ENCODE peak calls at places on chromosome 11, in four cellular contexts. J is stomach, P is suprapubic skin, Z is H1. H is an unnamed sample.

GRCh38 chr11:135075740-135076139 is 663.7 kb upstream of the B3GAT1 start:
- DNase-seq in P (peak), J (peak), Z (peak), H (peak)

GRCh38 chr11:120571476-120571875 is 59.9 kb downstream of the GRIK4 start:
- DNase-seq in J (no peak), P (peak), Z (no peak), H (no peak)

GRCh38 chr11:118572914-118573550 is 823 bp downstream of the ARCN1 start:
- DNase-seq in J (no peak), Z (no peak), P (no peak), H (no peak)

GRCh38 chr11:13440100-13440855 is 22.7 kb downstream of the BTBD10 start:
- DNase-seq in P (no peak), J (no peak), Z (no peak), H (peak)

GRCh38 chr11:70828498-70829159 is 423.7 kb downstream of the SHANK2 start:
- DNase-seq in J (no peak), P (no peak), Z (no peak), H (peak)

GRCh38 chr11:134331565-134332188 is at the start of gene GLB1L2:
- DNase-seq in Z (no peak), P (peak), J (peak), H (peak)

GRCh38 chr11:16252373-16252772 is 104.0 kb downstream of the SOX6 start:
- DNase-seq in P (no peak), J (no peak), Z (no peak), H (no peak)

GRCh38 chr11:58629857-58630256 is 7.4 kb downstream of the CNTF start:
- DNase-seq in Z (no peak), P (no peak), J (no peak), H (peak)

GRCh38 chr11:64340671-64341335 is 799 bp downstream of the CCDC88B start:
- DNase-seq in P (no peak), Z (no peak), J (peak), H (peak)

GRCh38 chr11:63866211-63866610 is 27.3 kb downstream of the MARK2 start:
- DNase-seq in P (peak), J (peak), Z (no peak), H (peak)

GRCh38 chr11:92894197-92894596 is 75.3 kb upstream of the MTNR1B start:
- DNase-seq in P (no peak), J (no peak), Z (no peak), H (no peak)

GRCh38 chr11:72793081-72793451 is 781 bp downstream of the STARD10 start:
- DNase-seq in J (no peak), P (no peak), Z (no peak), H (no peak)

GRCh38 chr11:67273260-67273990 is 7.2 kb downstream of the GRK2 start:
- DNase-seq in J (peak), Z (no peak), P (peak), H (peak)

GRCh38 chr11:69444381-69445130 is 36.9 kb upstream of the LINC01488 start:
- DNase-seq in Z (no peak), J (no peak), P (no peak), H (peak)

GRCh38 chr11:106553304-106553703 is 465.0 kb downstream of the GUCY1A2 start:
- DNase-seq in Z (no peak), J (no peak), P (peak), H (no peak)

GRCh38 chr11:83480251-83480650 is 194.1 kb upstream of the CCDC90B start:
- DNase-seq in Z (no peak), J (no peak), P (no peak), H (no peak)

GRCh38 chr11:7473702-7474101 is 11.6 kb upstream of the OLFML1 start:
- DNase-seq in P (no peak), J (no peak), Z (no peak), H (no peak)

GRCh38 chr11:6258571-6258998 is 1.1 kb upstream of the CCKBR start:
- DNase-seq in Z (no peak), J (peak), P (no peak), H (no peak)

GRCh38 chr11:72226701-72227100 is 2.1 kb downstream of the INPPL1 start:
- DNase-seq in Z (no peak), J (peak), P (peak), H (no peak)

GRCh38 chr11:118142809-118143208 is 9.8 kb downstream of the SCN4B start:
- DNase-seq in J (no peak), P (peak), Z (no peak), H (peak)

GRCh38 chr11:45156201-45156600 is 9.8 kb downstream of the PRDM11 start:
- DNase-seq in Z (no peak), J (no peak), P (no peak), H (no peak)

GRCh38 chr11:123443851-123444623 is 14.0 kb downstream of the GRAMD1B start:
- DNase-seq in P (no peak), Z (no peak), J (no peak), H (no peak)

GRCh38 chr11:134691474-134691873 is 279.4 kb upstream of the B3GAT1 start:
- DNase-seq in Z (no peak), P (no peak), J (no peak), H (no peak)

GRCh38 chr11:67006029-67006884 is 16.7 kb upstream of the SYT12 start:
- DNase-seq in J (no peak), Z (no peak), P (no peak), H (no peak)

GRCh38 chr11:96341237-96342130 is 1.5 kb downstream of the MAML2 start:
- DNase-seq in J (peak), Z (no peak), P (peak), H (peak)

GRCh38 chr11:64223001-64223651 is 2.9 kb downstream of the TRPT1 start:
- DNase-seq in J (no peak), Z (no peak), P (peak), H (no peak)

GRCh38 chr11:6757373-6757967 is 14.3 kb downstream of the OR2AG2 start:
- DNase-seq in Z (no peak), J (peak), P (no peak), H (peak)

GRCh38 chr11:85643255-85643654 is 4.5 kb upstream of the TMEM126A start:
- DNase-seq in P (no peak), J (peak), Z (no peak), H (peak)

GRCh38 chr11:94243571-94244229 is 60.7 kb upstream of the IZUMO1R start:
- DNase-seq in P (no peak), Z (no peak), J (no peak), H (no peak)
- TF ChIP-seq EP300 in P (no peak), Z (no peak), J (no peak), H (no peak)

DNA sequence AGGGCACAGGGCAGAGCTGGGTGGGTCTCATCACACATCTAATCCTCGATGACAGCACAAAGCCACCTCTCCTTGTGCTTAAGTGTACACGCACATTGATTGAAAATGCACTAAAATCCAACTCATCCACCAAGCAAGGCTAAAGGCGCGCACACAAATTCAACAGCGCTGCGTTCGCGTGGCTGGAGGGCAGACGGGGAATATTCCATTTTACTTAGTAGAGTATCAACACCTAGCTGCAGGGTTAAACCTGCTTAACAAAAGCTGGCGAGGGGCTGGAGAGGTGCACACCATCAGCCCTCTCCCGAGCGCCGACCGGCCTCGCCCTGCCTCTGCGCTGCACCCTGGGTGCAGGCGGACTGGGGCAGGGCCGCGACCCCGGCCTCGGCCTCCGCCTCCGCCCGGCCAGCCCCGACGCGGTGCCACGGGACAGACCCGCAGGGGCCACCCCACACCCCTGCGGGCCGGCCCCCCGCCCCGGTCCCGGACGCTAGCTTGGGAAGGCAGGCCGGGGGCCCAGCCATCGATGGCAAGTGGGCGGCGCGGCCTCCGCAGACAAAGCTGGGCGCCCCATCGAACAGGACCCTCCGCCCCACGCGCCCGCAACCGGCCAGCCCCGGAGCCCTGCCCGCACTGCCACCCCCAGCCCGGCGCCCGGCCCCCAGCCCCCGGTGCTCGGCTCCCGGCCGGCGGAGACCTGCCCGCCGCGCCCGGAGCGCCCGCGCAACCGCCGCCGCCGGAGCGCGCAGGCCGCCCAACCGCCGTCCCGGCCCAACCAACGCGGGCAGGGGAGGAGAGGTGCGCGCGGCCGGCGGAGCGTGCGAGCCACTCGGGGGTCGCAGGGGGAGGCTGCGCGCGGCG is 914 bp downstream of the PRDM10 start:
- DNase-seq in Z (no peak), J (peak), P (peak), H (peak)
- TF ChIP-seq EP300 in Z (no peak), J (no peak), P (no peak), H (no peak)

DNA sequence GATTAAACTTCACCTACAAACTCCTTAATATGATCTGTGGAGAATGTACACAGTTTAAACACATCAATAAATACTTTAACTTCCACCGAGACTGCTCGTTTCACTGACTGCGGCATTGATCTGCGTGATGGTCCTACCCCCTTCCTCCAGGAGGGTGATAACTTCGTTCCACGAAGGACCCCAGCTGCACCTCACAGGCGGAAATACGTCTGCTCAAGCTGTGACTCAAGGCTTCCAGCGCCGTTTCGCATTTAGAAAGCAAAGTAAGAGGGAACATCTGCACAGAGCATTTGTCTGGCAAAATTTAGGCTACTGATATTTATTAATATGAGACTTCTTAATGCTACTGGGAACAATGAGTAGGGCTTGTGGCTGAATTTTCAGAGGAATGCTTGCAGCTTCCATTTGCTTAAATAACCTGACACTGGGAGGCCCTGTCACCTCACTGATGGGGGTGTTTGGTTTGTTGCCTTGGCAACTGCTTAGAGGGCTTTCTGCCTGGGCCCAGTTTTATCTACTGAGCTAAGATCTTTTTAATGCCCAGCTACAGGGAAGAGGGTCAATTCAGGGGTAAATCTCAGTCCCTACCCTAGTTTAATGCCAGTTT is 14.8 kb upstream of the ST14 start:
- DNase-seq in Z (no peak), J (no peak), P (no peak), H (no peak)
- TF ChIP-seq EP300 in Z (no peak), J (no peak), P (no peak), H (no peak)

DNA sequence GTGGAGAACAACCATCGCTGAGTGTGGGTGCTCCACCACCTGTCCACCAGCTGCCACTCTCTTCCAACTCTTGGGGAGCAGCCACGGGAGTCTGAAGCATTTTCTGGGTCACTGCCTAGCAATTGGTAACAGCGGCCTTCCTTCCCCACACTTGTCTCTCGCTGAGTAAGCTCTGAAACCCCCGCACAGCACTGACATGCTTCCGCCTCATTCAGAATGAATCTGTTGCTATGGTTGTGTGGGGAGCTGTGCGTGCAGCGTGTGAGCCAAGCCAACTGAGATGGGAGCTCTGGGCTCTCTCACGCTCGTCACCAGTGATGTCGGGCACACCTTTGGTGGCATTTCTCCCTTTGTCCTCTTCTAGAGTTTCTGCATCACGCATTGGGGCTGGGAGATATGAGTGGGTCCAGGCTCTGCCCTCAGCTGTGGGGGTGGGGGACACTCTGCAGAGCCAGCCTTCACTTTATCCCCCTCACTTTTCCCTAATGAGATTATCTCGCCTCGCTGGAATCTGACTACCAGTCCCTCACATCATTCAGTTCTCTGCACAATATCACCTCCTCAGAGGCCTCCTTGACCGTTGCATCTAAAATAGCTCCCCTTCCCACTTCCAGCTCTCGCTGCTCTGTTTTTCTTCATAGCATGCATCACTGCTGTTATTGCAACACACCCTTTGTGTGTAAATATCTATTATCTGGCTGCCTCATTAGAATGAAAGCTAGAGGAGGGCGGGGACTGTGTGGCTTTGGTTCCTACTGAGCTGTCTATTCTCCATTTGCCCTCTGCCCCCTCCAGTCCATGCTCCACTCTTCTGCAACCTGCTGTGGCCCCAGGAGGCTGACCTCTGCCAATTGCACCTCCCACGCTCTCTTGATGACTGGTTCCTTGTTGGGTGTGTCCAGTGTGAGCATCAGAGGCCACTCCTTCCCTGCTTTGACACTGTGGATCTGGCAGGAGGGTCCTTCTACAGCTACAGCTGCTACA is 569.9 kb upstream of the CADM1 start:
- DNase-seq in J (no peak), P (no peak), Z (no peak), H (no peak)
- TF ChIP-seq EP300 in J (no peak), P (no peak), Z (no peak), H (no peak)

GRCh38 chr11:43879789-43880639 is 617 bp upstream of the ALKBH3 start:
- DNase-seq in J (no peak), P (no peak), Z (no peak), H (peak)
- TF ChIP-seq EP300 in J (no peak), P (no peak), Z (no peak), H (no peak)

H was measured in transverse colon.